ENCODE peak calls at places on chromosomes 1 and 21, in eight cellular contexts. R is HepG2, Q is breast epithelium, X is cardiac muscle cell, D is body of pancreas, U is PC-9, E is pancreas, J is astrocyte. N is an unnamed sample. For H3K9me3 and H3K36me3, the result is how much of the 10 kb centered on the place peaks cover.

GRCh38 chr1:246454655-246455054 is 52.4 kb downstream of the SMYD3 start:
- DNase-seq in R (no peak), Q (no peak), X (no peak), D (no peak), U (no peak), E (no peak), J (no peak), N (no peak)

GRCh38 chr21:31305888-31306287 is 38.2 kb downstream of the TIAM1 start:
- DNase-seq in R (no peak), Q (no peak), X (no peak), D (no peak), U (no peak), E (no peak), J (no peak), N (no peak)

GRCh38 chr1:205052689-205053088 is 9.7 kb downstream of the CNTN2 start:
- DNase-seq in R (no peak), Q (no peak), X (no peak), D (no peak), U (no peak), E (no peak), J (no peak), N (no peak)

GRCh38 chr1:48870596-48870995 is 93.9 kb upstream of the BEND5 start:
- DNase-seq in R (no peak), Q (no peak), X (peak), D (no peak), U (no peak), E (no peak), J (no peak), N (no peak)

GRCh38 chr1:172758242-172758641 is 99.3 kb downstream of the FASLG start:
- DNase-seq in R (no peak), Q (no peak), X (no peak), D (no peak), U (no peak), E (no peak), J (no peak), N (no peak)

GRCh38 chr1:246641394-246641793 is 75.1 kb downstream of the CNST start:
- DNase-seq in R (no peak), Q (no peak), X (no peak), D (no peak), U (no peak), E (no peak), J (no peak), N (no peak)

GRCh38 chr1:184214128-184214527 is 162.6 kb downstream of the TSEN15 start:
- DNase-seq in R (no peak), Q (no peak), X (no peak), D (no peak), U (no peak), E (no peak), J (no peak), N (no peak)

GRCh38 chr1:32014199-32014936 is 700 bp downstream of the KHDRBS1 start:
- DNase-seq in R (no peak), Q (peak), X (peak), D (peak), U (peak), E (peak), J (peak), N (peak)

GRCh38 chr1:111625263-111625662 is 5.7 kb downstream of the RAP1A start:
- DNase-seq in R (no peak), Q (no peak), X (no peak), D (no peak), U (no peak), E (no peak), J (no peak), N (no peak)

GRCh38 chr1:92968138-92969032 is 7.1 kb upstream of the DIPK1A start:
- DNase-seq in R (peak), Q (no peak), X (no peak), D (peak), U (no peak), E (no peak), J (no peak), N (no peak)

GRCh38 chr1:206469411-206469932 is 804 bp upstream of the IKBKE start:
- DNase-seq in R (no peak), Q (no peak), X (no peak), D (no peak), U (peak), E (no peak), J (no peak), N (no peak)

GRCh38 chr1:185926562-185926961 is 192.4 kb downstream of the HMCN1 start:
- DNase-seq in R (no peak), Q (no peak), X (no peak), D (no peak), U (no peak), E (no peak), J (no peak), N (no peak)

GRCh38 chr21:29430030-29430429 is 131.3 kb downstream of the BACH1 start:
- DNase-seq in R (no peak), Q (no peak), X (no peak), D (no peak), U (no peak), E (no peak), J (no peak), N (no peak)

GRCh38 chr1:151458936-151459330 is 361 bp downstream of the POGZ start:
- DNase-seq in R (peak), Q (peak), X (peak), D (peak), U (peak), E (peak), J (peak), N (peak)

GRCh38 chr1:17765444-17766411 is 10.6 kb downstream of the ACTL8 start:
- DNase-seq in R (no peak), Q (no peak), X (no peak), D (peak), U (peak), E (peak), J (peak), N (peak)

GRCh38 chr1:230976825-230977747 is 1.6 kb downstream of the TTC13 start:
- DNase-seq in R (no peak), Q (no peak), X (no peak), D (peak), U (no peak), E (no peak), J (no peak), N (no peak)

GRCh38 chr1:31811605-31812004 is 4.2 kb downstream of the SPOCD1 start:
- DNase-seq in R (peak), Q (no peak), X (peak), D (no peak), U (no peak), E (no peak), J (peak), N (no peak)

GRCh38 chr1:40394456-40395172 is 21.1 kb downstream of the SMAP2 start:
- DNase-seq in R (no peak), Q (no peak), X (no peak), D (no peak), U (no peak), E (no peak), J (peak), N (no peak)

DNA sequence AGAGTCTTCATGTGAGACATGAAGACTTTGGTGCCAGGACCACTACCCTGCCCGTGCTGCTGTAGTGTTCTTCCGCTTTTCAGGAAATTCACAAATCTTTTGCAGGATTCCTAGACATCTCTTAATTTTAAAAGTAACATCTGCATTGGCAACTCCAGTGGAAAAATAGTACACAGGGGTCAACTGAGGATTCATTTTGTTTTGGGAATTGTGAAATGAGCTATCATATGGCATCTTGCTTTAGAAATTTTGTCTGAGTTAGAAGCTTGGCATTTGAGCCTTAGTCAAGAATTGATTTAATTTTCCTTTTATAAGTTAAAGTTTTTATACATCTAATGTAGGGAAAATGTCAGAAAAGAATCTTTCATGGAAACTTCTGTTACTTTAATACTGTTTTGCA is 7.2 kb downstream of the PRDM2 start:
- DNase-seq in R (no peak), Q (no peak), X (no peak), D (no peak), U (no peak), E (no peak), J (no peak), N (no peak)
- H3K4me3 ChIP-seq in R (no peak), Q (no peak), X (no peak), D (no peak), U (no peak), E (no peak), J (no peak), N (no peak)

DNA sequence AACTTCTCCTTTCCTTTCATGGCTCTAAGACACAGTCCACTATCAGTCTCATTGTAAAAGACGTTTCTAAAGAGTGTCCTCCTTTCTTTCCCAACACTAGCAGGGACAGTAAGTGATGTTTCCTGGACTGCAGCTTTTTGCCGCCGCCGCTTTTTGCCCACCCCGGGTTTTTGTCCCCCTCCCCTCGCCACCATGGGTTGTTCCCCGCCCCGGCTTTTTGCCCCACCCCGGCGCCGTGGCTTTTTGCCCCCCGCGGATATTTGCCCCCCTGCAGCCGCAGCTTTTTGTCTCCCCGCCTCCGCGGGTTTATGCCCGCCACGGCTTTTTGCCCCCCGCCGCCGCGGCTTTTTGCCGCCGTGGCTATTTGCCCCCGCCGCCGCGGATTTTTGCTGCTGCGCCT is 95.2 kb downstream of the TPTE start:
- DNase-seq in R (no peak), Q (no peak), X (no peak), D (no peak), U (no peak), E (no peak), J (no peak), N (no peak)
- H3K9me3 ChIP-seq in R (half or more), Q (under half), X (under half), D (under half), U (under half), E (under half), J (under half), N (under half)

GRCh38 chr1:22096036-22096435 is 43.5 kb downstream of the CDC42 start:
- DNase-seq in R (no peak), Q (no peak), X (no peak), D (no peak), U (no peak), E (no peak), J (peak), N (no peak)

GRCh38 chr1:22100168-22100567 is 42.7 kb downstream of the WNT4 start:
- DNase-seq in R (no peak), Q (no peak), X (no peak), D (no peak), U (no peak), E (no peak), J (no peak), N (no peak)

GRCh38 chr1:22101199-22101598 is 41.7 kb downstream of the WNT4 start:
- DNase-seq in R (no peak), Q (no peak), X (no peak), D (no peak), U (no peak), E (no peak), J (no peak), N (no peak)

GRCh38 chr1:22096463-22096862 is 44.0 kb downstream of the CDC42 start:
- DNase-seq in R (no peak), Q (no peak), X (no peak), D (no peak), U (no peak), E (no peak), J (no peak), N (no peak)

DNA sequence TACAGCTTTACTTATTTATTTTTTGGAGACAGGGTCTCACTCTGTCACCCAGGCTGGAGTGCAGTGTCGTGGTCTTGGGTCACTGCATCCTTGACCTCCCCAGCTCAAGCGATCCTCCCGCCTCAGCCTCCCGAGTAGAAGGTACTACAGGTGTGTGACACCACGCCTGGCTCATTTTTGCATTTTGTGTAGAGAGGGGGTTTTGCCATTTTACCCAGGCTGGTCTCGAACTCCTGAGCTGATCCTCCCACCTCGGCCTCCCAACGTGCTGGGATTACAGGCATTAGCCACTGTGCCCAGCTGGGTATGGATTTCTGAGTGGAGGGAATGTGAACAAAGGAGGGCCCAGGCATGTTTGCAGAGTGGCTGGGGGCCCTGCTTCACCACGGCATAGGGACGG is 44.1 kb downstream of the WNT4 start:
- DNase-seq in R (no peak), Q (no peak), X (no peak), D (no peak), U (no peak), E (no peak), J (no peak), N (no peak)
- H3K36me3 ChIP-seq in R (under half), Q (under half), X (under half), D (under half), U (under half), E (under half), J (under half), N (under half)

DNA sequence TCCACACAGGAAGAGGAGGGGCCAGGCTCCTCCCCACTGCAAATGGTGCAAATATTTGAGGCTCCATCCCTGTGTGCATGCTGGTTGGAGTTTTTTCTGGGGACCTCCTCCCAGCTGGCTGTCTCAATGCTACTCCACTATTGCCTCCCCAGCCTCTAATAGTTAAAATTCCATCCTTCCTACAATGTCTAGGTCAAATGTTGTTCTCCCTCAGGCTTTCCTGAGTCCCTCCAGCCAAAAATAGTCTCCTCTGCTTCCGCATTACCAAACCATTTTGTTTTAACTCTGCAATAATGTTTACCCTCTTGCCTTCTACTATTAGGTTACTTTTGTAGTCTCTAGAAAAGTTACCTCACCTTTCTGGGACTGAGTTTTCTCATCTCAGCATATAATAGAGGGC is 29.6 kb upstream of the FMO1 start:
- DNase-seq in R (no peak), Q (no peak), X (no peak), D (no peak), U (no peak), E (no peak), J (no peak), N (no peak)
- H3K4me3 ChIP-seq in R (no peak), Q (no peak), X (no peak), D (no peak), U (no peak), E (no peak), J (no peak), N (no peak)

GRCh38 chr1:4595341-4596225 is 58.8 kb upstream of the AJAP1 start:
- DNase-seq in R (no peak), Q (no peak), X (no peak), D (no peak), U (no peak), E (no peak), J (no peak), N (no peak)
- H3K9me3 ChIP-seq in R (under half), Q (under half), X (under half), D (under half), U (under half), E (under half), J (under half), N (under half)

DNA sequence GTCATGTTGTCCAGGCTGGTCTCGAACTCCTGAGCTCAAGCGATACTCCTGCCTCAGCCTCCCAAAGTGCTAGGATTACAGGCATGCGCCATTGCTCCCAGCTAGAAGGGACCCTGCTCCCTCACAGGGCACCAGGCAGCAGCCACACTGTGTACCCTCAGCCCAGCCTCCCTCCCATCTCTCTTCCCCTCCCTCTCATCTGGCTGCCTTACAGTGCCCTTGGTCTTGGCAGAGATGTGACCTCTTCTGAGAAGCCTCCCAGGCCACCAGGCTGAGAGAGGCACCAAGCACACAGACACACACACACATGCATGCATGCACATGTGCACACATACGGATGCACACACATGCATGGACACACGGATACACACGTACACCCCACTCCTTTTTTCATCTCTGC is 25.0 kb downstream of the EPHA2 start:
- DNase-seq in R (no peak), Q (no peak), X (no peak), D (no peak), U (no peak), E (no peak), J (no peak), N (no peak)
- H3K36me3 ChIP-seq in R (half or more), Q (under half), X (under half), D (under half), U (half or more), E (under half), J (half or more), N (half or more)

DNA sequence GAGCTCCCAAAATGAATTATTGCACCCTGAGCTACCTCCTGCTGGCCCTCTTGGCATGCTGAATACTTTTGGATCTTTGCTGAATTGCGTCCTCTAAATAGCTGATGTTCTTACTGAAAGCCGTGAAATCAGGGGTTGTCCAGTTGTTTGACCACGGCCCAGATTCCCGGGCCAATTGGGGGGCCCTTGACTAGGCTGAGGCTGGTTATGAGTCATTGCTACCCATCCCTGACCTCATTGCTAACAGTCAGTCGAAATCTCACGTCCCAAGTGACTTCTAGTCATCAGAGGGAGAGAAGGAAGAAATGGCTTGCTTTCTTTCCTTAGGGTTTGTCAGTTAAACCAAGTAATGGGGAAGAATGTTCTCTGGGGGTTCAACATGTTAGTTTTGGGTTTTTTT is 37.4 kb downstream of the SMYD2 start:
- DNase-seq in R (no peak), Q (no peak), X (no peak), D (no peak), U (no peak), E (no peak), J (peak), N (no peak)
- H3K4me3 ChIP-seq in R (no peak), Q (no peak), X (no peak), D (no peak), U (no peak), E (no peak), J (no peak), N (no peak)

DNA sequence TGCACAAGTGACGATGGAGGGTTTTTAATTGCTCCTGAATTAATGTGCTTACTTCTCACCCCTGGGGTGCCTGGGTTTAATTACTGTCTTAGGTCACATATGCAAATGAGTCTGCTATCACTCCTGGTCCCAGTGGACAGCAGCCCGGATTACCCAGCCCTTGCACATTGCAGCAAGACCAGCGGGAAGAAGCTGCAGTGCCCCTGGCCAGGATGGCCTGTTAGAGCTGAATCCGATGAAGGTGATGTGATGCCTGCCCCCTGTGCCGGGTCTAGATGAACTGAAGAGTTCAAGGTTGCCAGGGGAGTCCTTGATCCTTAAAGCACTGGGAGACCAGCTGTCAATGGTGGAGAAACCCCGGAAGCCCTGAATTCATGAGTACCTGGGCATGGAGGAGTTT is 24.2 kb downstream of the ENO1 start:
- DNase-seq in R (no peak), Q (no peak), X (no peak), D (no peak), U (no peak), E (no peak), J (no peak), N (no peak)
- H3K9me3 ChIP-seq in R (under half), Q (under half), X (under half), D (under half), U (under half), E (under half), J (under half), N (under half)

GRCh38 chr1:56151402-56151801 is 428.0 kb downstream of the PLPP3 start:
- DNase-seq in R (no peak), Q (no peak), X (no peak), D (no peak), U (no peak), E (no peak), J (no peak), N (no peak)
- H3K36me3 ChIP-seq in R (under half), Q (under half), X (under half), D (under half), U (under half), E (under half), J (under half), N (under half)